ENCODE peak calls at places on chromosomes 6 and 20, in seven cellular contexts. N, M, F, L, W, I and U are unnamed samples. For H3K36me3, the result is how much of the 10 kb centered on the place peaks cover.

GRCh38 chr6:2086328-2087008 is 158.9 kb downstream of the GMDS start:
- DNase-seq in N (no peak), M (no peak), F (no peak), L (no peak), W (no peak), I (no peak), U (no peak)

GRCh38 chr6:43246301-43247114 is 3.2 kb downstream of the TTBK1 start:
- DNase-seq in N (no peak), M (peak), F (peak), L (peak), W (peak), I (no peak), U (peak)

GRCh38 chr6:168815229-168815628 is 374.2 kb downstream of the SMOC2 start:
- DNase-seq in N (no peak), M (no peak), F (no peak), L (no peak), W (no peak), I (no peak), U (no peak)

GRCh38 chr20:4300921-4301320 is 285.6 kb upstream of the RNF24 start:
- DNase-seq in N (no peak), M (no peak), F (no peak), L (no peak), W (no peak), I (no peak), U (no peak)

GRCh38 chr6:37578104-37578503 is 78.4 kb upstream of the CCDC167 start:
- DNase-seq in N (no peak), M (no peak), F (no peak), L (no peak), W (no peak), I (no peak), U (no peak)

GRCh38 chr6:100466410-100467143 is 1.9 kb upstream of the SIM1 start:
- DNase-seq in N (no peak), M (no peak), F (no peak), L (no peak), W (no peak), I (no peak), U (peak)

GRCh38 chr20:63747622-63748355 is 8.2 kb downstream of the SLC2A4RG start:
- DNase-seq in N (no peak), M (no peak), F (no peak), L (no peak), W (no peak), I (peak), U (no peak)

GRCh38 chr6:162538643-162539064 is 188.9 kb downstream of the PRKN start:
- DNase-seq in N (no peak), M (no peak), F (peak), L (no peak), W (no peak), I (no peak), U (no peak)

GRCh38 chr20:48265791-48266190 is 480.5 kb upstream of the SULF2 start:
- DNase-seq in N (no peak), M (no peak), F (no peak), L (no peak), W (no peak), I (no peak), U (no peak)

GRCh38 chr6:170212051-170212756 is 78.7 kb downstream of the DLL1 start:
- DNase-seq in N (no peak), M (no peak), F (no peak), L (no peak), W (no peak), I (peak), U (peak)

GRCh38 chr6:106788761-106789160 is 159.4 kb downstream of the QRSL1 start:
- DNase-seq in N (no peak), M (no peak), F (no peak), L (no peak), W (no peak), I (no peak), U (no peak)

GRCh38 chr6:18183736-18184135 is 28.5 kb downstream of the KDM1B start:
- DNase-seq in N (no peak), M (no peak), F (no peak), L (no peak), W (no peak), I (no peak), U (no peak)

GRCh38 chr6:6699741-6700367 is 111.3 kb downstream of the LY86 start:
- DNase-seq in N (peak), M (no peak), F (peak), L (no peak), W (peak), I (peak), U (peak)

GRCh38 chr6:12229332-12229731 is 60.8 kb upstream of the EDN1 start:
- DNase-seq in N (no peak), M (no peak), F (no peak), L (no peak), W (no peak), I (no peak), U (no peak)

GRCh38 chr20:48633620-48634257 is 194.1 kb downstream of the PREX1 start:
- DNase-seq in N (no peak), M (no peak), F (no peak), L (no peak), W (no peak), I (no peak), U (no peak)

GRCh38 chr6:167572106-167572505 is 247.2 kb downstream of the TTLL2 start:
- DNase-seq in N (no peak), M (no peak), F (no peak), L (no peak), W (no peak), I (no peak), U (no peak)

GRCh38 chr20:51789434-51789833 is 12.9 kb downstream of the SALL4 start:
- DNase-seq in N (no peak), M (no peak), F (no peak), L (no peak), W (no peak), I (no peak), U (no peak)
- H3K36me3 ChIP-seq in N (under half), M (under half), F (under half), L (under half), W (under half), I (under half), U (under half)

GRCh38 chr20:62325172-62325905 is 22.5 kb downstream of the ADRM1 start:
- DNase-seq in N (no peak), M (no peak), F (no peak), L (no peak), W (no peak), I (no peak), U (no peak)

GRCh38 chr20:62328684-62329388 is 26.0 kb downstream of the ADRM1 start:
- DNase-seq in N (no peak), M (no peak), F (no peak), L (no peak), W (no peak), I (no peak), U (no peak)

GRCh38 chr20:62327726-62328495 is 25.1 kb downstream of the ADRM1 start:
- DNase-seq in N (no peak), M (no peak), F (no peak), L (no peak), W (no peak), I (no peak), U (no peak)

GRCh38 chr20:62326959-62327725 is 24.3 kb downstream of the ADRM1 start:
- DNase-seq in N (no peak), M (no peak), F (no peak), L (no peak), W (no peak), I (no peak), U (no peak)

DNA sequence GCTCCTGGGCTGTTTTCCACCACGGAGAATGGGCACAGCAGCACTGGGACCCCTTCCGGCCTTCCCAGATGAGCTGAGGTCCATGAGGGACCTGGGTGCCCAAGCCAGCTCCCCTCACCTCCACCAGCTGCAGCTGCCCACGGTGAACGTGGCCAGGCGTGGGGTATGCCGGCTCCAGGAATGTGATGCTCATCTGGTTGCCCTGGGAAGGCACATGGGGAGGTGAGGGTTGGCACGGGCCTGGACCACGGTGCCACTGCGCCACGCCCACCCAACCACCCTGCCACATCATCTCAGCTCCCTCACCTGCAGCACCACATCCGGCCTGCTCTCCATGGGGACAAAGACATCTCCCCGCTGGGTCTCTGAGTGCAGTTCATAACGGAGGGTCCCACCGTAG is 23.8 kb downstream of the ADRM1 start:
- DNase-seq in N (no peak), M (no peak), F (no peak), L (no peak), W (no peak), I (no peak), U (no peak)
- H3K36me3 ChIP-seq in N (under half), M (under half), F (half or more), L (under half), W (half or more), I (under half), U (under half)

GRCh38 chr6:32115623-32116022 is 6.5 kb upstream of the TNXB start:
- DNase-seq in N (no peak), M (no peak), F (no peak), L (no peak), W (no peak), I (no peak), U (no peak)
- H3K36me3 ChIP-seq in N (half or more), M (under half), F (half or more), L (under half), W (under half), I (under half), U (under half)

GRCh38 chr20:62138912-62139311 is 4.3 kb downstream of the PSMA7 start:
- DNase-seq in N (no peak), M (no peak), F (no peak), L (no peak), W (no peak), I (no peak), U (no peak)

GRCh38 chr20:62139636-62140035 is 3.6 kb downstream of the PSMA7 start:
- DNase-seq in N (no peak), M (no peak), F (no peak), L (no peak), W (no peak), I (no peak), U (no peak)

GRCh38 chr20:62137478-62138203 is 5.6 kb downstream of the PSMA7 start:
- DNase-seq in N (no peak), M (no peak), F (no peak), L (no peak), W (no peak), I (no peak), U (no peak)

GRCh38 chr20:62137092-62137384 is 6.2 kb downstream of the PSMA7 start:
- DNase-seq in N (no peak), M (no peak), F (no peak), L (no peak), W (no peak), I (no peak), U (no peak)

DNA sequence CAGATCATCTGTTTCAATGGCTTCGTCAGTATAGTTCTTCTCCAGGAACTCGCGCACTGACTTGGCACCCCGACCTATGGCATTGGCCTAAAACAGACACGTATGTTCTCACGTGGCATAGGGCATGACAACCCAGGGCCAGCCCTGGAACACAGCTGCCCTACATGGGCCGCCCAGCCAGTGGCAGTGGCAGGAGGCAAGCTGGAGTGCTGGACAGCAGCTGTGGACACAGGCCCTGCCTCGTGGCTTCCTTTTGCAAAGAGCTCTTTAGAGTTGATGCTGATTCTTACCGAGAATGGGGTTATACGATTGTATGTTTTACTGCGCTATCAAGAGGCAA is 5.0 kb downstream of the PSMA7 start:
- DNase-seq in N (no peak), M (no peak), F (no peak), L (no peak), W (no peak), I (no peak), U (no peak)
- H3K36me3 ChIP-seq in N (half or more), M (half or more), F (half or more), L (under half), W (half or more), I (under half), U (half or more)

GRCh38 chr20:45937765-45938164 is 3.3 kb downstream of the PCIF1 start:
- DNase-seq in N (no peak), M (no peak), F (no peak), L (no peak), W (no peak), I (no peak), U (no peak)
- H3K36me3 ChIP-seq in N (half or more), M (half or more), F (half or more), L (under half), W (under half), I (under half), U (under half)